ENCODE peak calls at places on chromosomes 7 and 10, in eight cellular contexts. Q, B, I, C, X, K, E and Y are unnamed samples. For H3K4me1 and H3K9me3, the result is how much of the 10 kb centered on the place peaks cover.

GRCh38 chr7:140448781-140449180 is 30.5 kb downstream of the MKRN1 start:
- DNase-seq in E (no peak), Q (no peak), I (peak), X (no peak), C (no peak), K (no peak), B (no peak), Y (no peak)

GRCh38 chr10:81414038-81414437 is 461.0 kb upstream of the NRG3 start:
- DNase-seq in K (peak), I (peak), B (no peak), Q (no peak), E (no peak), X (no peak), C (peak), Y (no peak)

GRCh38 chr7:69129524-69129923 is 468.8 kb upstream of the AUTS2 start:
- DNase-seq in E (no peak), I (no peak), C (no peak), B (no peak), X (no peak), K (no peak), Q (no peak), Y (no peak)

GRCh38 chr7:101635484-101635883 is 6.4 kb upstream of the MYL10 start:
- DNase-seq in C (no peak), I (no peak), X (no peak), B (peak), Q (no peak), E (no peak), K (no peak), Y (no peak)

GRCh38 chr7:192035-192649 is at the start of gene FAM20C:
- DNase-seq in Q (peak), K (peak), I (peak), B (peak), X (peak), E (peak), C (peak), Y (peak)

GRCh38 chr7:51139796-51140195 is 176.8 kb downstream of the COBL start:
- DNase-seq in B (no peak), C (no peak), E (no peak), I (no peak), Q (no peak), X (peak), K (no peak), Y (no peak)

GRCh38 chr7:7505936-7506335 is 29.7 kb downstream of the COL28A1 start:
- DNase-seq in C (no peak), I (no peak), X (no peak), Q (no peak), K (no peak), E (no peak), B (no peak), Y (no peak)

GRCh38 chr10:79982861-79983260 is 34.0 kb upstream of the SFTPD start:
- DNase-seq in K (no peak), E (no peak), B (peak), C (peak), Q (no peak), I (peak), X (no peak), Y (no peak)

GRCh38 chr10:16967866-16968721 is 150.9 kb upstream of the RSU1 start:
- DNase-seq in K (peak), I (peak), X (peak), Q (peak), B (no peak), C (peak), E (peak), Y (no peak)

GRCh38 chr10:24854256-24854655 is 98.2 kb downstream of the PRTFDC1 start:
- DNase-seq in X (no peak), C (no peak), Q (no peak), E (no peak), I (no peak), B (no peak), K (no peak), Y (no peak)

GRCh38 chr10:91944880-91945630 is 21.5 kb downstream of the BTAF1 start:
- DNase-seq in Q (no peak), B (no peak), X (peak), C (no peak), I (no peak), K (no peak), E (no peak), Y (no peak)

GRCh38 chr10:116621934-116622655 is 1.3 kb downstream of the PNLIPRP2 start:
- DNase-seq in E (no peak), Q (no peak), K (no peak), B (no peak), I (no peak), X (no peak), C (no peak), Y (no peak)

GRCh38 chr10:46289209-46289810 is 2.5 kb downstream of the ANTXRL start:
- DNase-seq in I (peak), C (no peak), Q (no peak), B (no peak), E (no peak), X (no peak), K (no peak), Y (no peak)

GRCh38 chr7:152025937-152026890 is 740 bp downstream of the GALNT11 start:
- DNase-seq in E (no peak), B (no peak), K (no peak), I (peak), Q (no peak), C (no peak), X (peak), Y (no peak)

GRCh38 chr10:12902135-12902572 is 99.4 kb downstream of the CCDC3 start:
- DNase-seq in I (peak), X (peak), Q (peak), B (peak), E (peak), K (peak), C (peak), Y (no peak)

GRCh38 chr7:111735661-111736323 is 173.5 kb upstream of the IMMP2L start:
- DNase-seq in I (peak), K (peak), C (peak), E (peak), B (peak), X (peak), Q (peak), Y (no peak)

GRCh38 chr7:91892821-91893340 is 12.4 kb upstream of the MTERF1 start:
- DNase-seq in E (peak), Q (peak), I (peak), C (no peak), X (peak), K (peak), B (no peak), Y (no peak)

GRCh38 chr7:945147-945555 is 9.3 kb downstream of the ADAP1 start:
- DNase-seq in E (no peak), Q (no peak), I (no peak), B (no peak), K (no peak), X (no peak), C (no peak), Y (peak)

GRCh38 chr10:125157473-125157865 is 2.9 kb downstream of the CTBP2 start:
- DNase-seq in K (no peak), X (no peak), C (no peak), I (no peak), E (no peak), Q (no peak), B (no peak), Y (no peak)

GRCh38 chr7:27346531-27347260 is 104.1 kb downstream of the EVX1 start:
- DNase-seq in E (no peak), Q (peak), K (no peak), I (peak), X (peak), B (peak), C (peak), Y (no peak)

GRCh38 chr10:61592581-61592980 is 70.1 kb upstream of the CABCOCO1 start:
- DNase-seq in Q (peak), K (peak), C (peak), I (peak), X (peak), E (no peak), B (no peak), Y (no peak)

GRCh38 chr10:26157734-26158133 is 58.8 kb upstream of the GAD2 start:
- DNase-seq in I (peak), C (no peak), E (no peak), K (peak), X (no peak), Q (no peak), B (no peak), Y (no peak)

GRCh38 chr7:120992272-120993010 is 3.9 kb downstream of the CPED1 start:
- DNase-seq in K (no peak), I (no peak), C (no peak), Q (no peak), B (no peak), X (no peak), E (no peak), Y (no peak)

GRCh38 chr7:41745451-41745850 is 42.6 kb upstream of the INHBA start:
- DNase-seq in B (no peak), E (no peak), C (no peak), X (no peak), K (no peak), I (no peak), Q (no peak), Y (no peak)

GRCh38 chr7:150900675-150901074 is 48.4 kb downstream of the AOC1 start:
- DNase-seq in B (peak), K (no peak), I (no peak), Q (no peak), X (no peak), E (no peak), C (no peak), Y (peak)

GRCh38 chr7:21028186-21028989 is 241.7 kb upstream of the SP8 start:
- DNase-seq in X (peak), I (peak), K (peak), B (no peak), E (peak), Q (no peak), C (peak), Y (peak)

GRCh38 chr10:23198610-23198939 is 6.5 kb downstream of the PTF1A start:
- DNase-seq in E (no peak), K (peak), Q (no peak), X (no peak), B (no peak), C (no peak), I (no peak), Y (no peak)
- H3K4me1 ChIP-seq in E (under half), K (under half), Q (under half), X (under half), B (under half), C (under half), I (under half), Y (under half)

GRCh38 chr7:70416611-70417010 is 715.3 kb upstream of the GALNT17 start:
- DNase-seq in B (no peak), K (no peak), C (no peak), I (peak), Q (no peak), E (no peak), X (no peak), Y (no peak)

GRCh38 chr7:70417061-70417655 is 714.8 kb upstream of the GALNT17 start:
- DNase-seq in Q (no peak), C (peak), K (peak), I (peak), X (no peak), E (no peak), B (peak), Y (no peak)

GRCh38 chr7:70415179-70415972 is 716.6 kb upstream of the GALNT17 start:
- DNase-seq in E (no peak), Q (no peak), I (peak), C (no peak), B (no peak), X (no peak), K (no peak), Y (no peak)

GRCh38 chr7:70419816-70420215 is 712.1 kb upstream of the GALNT17 start:
- DNase-seq in Q (no peak), I (peak), B (peak), K (peak), E (no peak), X (no peak), C (no peak), Y (no peak)

DNA sequence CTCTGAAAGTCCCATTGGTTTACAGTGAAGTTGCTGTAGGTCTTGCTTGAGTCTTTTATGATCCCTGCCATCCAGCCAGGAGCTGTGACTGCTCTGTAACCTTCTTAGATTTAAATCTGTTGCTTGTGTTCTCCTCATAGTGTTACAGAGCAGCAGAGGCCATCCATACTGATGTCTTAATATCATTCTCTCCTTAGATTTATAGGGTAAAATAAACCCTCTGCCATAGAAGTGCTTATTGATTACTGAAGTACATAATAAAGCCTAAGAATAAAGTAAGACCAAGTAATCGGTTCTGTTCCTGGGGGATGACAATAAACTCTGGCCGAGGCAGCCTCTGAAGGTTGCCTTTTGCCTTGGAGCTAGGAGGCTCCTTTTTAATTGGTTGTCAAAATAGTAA is 711.7 kb upstream of the GALNT17 start:
- DNase-seq in E (no peak), I (no peak), X (no peak), B (no peak), C (no peak), Q (no peak), K (peak), Y (no peak)
- H3K9ac ChIP-seq in E (no peak), I (no peak), X (no peak), B (no peak), C (no peak), Q (no peak), K (no peak), Y (no peak)

GRCh38 chr7:149476791-149477190 is 15.9 kb upstream of the ZNF777 start:
- DNase-seq in K (no peak), C (no peak), X (no peak), E (no peak), I (no peak), B (no peak), Q (no peak), Y (no peak)

GRCh38 chr7:149475121-149476045 is 14.5 kb upstream of the ZNF777 start:
- DNase-seq in K (no peak), X (no peak), I (no peak), B (no peak), E (no peak), C (no peak), Q (no peak), Y (no peak)

GRCh38 chr7:149477494-149478443 is 16.9 kb upstream of the ZNF777 start:
- DNase-seq in B (no peak), C (peak), Q (no peak), I (peak), K (peak), E (no peak), X (no peak), Y (no peak)

GRCh38 chr7:149479554-149479953 is 18.1 kb downstream of the ZNF746 start:
- DNase-seq in E (no peak), C (no peak), I (no peak), Q (no peak), K (no peak), B (no peak), X (no peak), Y (no peak)

DNA sequence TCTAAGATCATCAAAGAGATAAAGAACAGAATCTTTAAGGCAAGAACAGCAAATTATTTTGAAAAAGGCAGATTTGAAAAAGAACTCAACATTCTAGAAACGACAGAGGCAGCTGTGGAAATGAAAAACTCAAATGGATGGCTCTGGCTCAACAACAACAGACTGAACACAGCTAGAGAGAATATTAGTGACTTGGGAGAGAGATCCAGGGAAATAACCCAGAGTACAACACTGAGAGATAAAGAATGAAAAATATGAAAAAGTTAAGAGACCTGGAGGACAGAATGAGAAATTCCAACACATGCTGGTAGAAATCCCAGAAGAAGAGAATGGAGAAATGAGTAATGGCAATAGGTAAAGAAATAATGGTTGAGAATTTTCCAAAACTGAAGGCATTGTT is 17.9 kb upstream of the ZNF777 start:
- DNase-seq in I (no peak), B (no peak), C (no peak), Q (no peak), X (no peak), E (no peak), K (no peak), Y (no peak)
- H3K9me3 ChIP-seq in I (under half), B (under half), C (under half), Q (under half), X (under half), E (under half), K (under half), Y (under half)

GRCh38 chr7:22726345-22726848 is 603 bp upstream of the IL6 start:
- DNase-seq in K (peak), Q (peak), I (peak), E (peak), X (peak), C (peak), B (peak), Y (peak)
- H3K4me1 ChIP-seq in K (under half), Q (under half), I (under half), E (under half), X (under half), C (under half), B (under half), Y (under half)

DNA sequence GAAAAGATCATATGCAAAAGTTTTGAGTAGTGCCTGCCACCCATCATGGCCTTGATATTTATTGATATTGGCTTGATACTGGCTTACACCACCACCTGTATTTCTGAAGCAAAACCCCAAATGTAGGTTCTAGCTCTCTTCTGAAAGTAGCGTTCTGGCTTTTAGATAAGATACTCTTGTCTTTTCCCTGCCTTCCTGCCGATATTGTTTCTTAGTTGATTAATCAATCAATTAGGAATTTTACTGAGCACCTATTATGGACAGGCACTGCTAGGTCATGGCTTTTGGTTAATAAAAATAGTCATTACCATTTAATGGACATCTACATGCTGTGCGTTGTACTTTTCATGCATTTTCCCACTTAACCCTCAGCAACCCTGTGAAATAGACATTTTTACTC is 7.9 kb downstream of the SFRP5 start:
- DNase-seq in C (no peak), I (no peak), K (no peak), X (no peak), E (no peak), Q (no peak), B (no peak), Y (no peak)
- H3K9ac ChIP-seq in C (no peak), I (no peak), K (no peak), X (no peak), E (no peak), Q (no peak), B (no peak), Y (no peak)

DNA sequence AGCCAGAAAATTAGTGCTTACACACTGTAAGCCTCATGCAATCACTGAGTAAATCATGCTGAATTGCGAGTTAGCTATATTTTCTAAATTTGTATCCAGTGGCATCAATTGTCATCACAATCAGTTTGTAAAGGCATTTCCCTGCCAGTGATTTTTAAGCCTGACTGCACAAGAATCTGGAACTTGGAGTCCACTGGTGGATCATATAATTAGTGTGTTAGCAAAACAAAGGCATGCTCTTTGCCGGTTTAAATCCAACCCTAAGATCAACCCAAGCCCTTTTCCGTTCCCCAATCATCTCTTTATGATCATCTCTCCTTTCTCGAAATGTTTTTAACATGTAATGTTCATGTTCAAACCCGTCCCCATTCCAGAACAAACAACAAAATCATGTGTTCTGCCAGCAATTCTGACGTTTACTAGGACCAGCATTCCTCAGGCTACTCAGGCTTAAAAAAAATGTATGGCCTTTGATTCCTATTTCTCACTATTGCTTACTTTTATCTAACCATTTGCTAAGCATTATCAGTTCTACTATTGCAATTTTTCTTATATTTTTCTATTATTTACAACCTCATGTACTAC is 649.2 kb downstream of the SORCS1 start:
- DNase-seq in E (no peak), Q (no peak), C (no peak), X (peak), B (no peak), K (peak), I (no peak), Y (no peak)
- H3K9me3 ChIP-seq in E (under half), Q (under half), C (under half), X (under half), B (under half), K (under half), I (under half), Y (under half)

GRCh38 chr7:74476546-74477095 is 22.9 kb downstream of the GTF2IRD1 start:
- DNase-seq in C (no peak), Q (no peak), B (peak), K (no peak), X (peak), E (no peak), I (no peak), Y (no peak)

GRCh38 chr7:74474271-74474865 is 20.7 kb downstream of the GTF2IRD1 start:
- DNase-seq in I (peak), C (no peak), X (no peak), B (no peak), Q (no peak), E (no peak), K (no peak), Y (no peak)

GRCh38 chr7:74477188-74477587 is 23.5 kb downstream of the GTF2IRD1 start:
- DNase-seq in K (no peak), C (no peak), X (no peak), I (no peak), B (no peak), Q (no peak), E (no peak), Y (no peak)

GRCh38 chr7:74475243-74475986 is 21.7 kb downstream of the GTF2IRD1 start:
- DNase-seq in K (no peak), Q (no peak), E (no peak), I (no peak), B (peak), X (no peak), C (no peak), Y (no peak)

GRCh38 chr7:74475987-74476350 is 22.3 kb downstream of the GTF2IRD1 start:
- DNase-seq in Q (no peak), I (peak), K (no peak), C (no peak), E (no peak), X (no peak), B (no peak), Y (no peak)
- H3K4me1 ChIP-seq in Q (under half), I (under half), K (under half), C (under half), E (under half), X (half or more), B (under half), Y (under half)

GRCh38 chr7:29613100-29613499 is 49.5 kb downstream of the PRR15 start:
- DNase-seq in K (peak), B (no peak), C (no peak), Q (no peak), X (no peak), E (no peak), I (no peak), Y (no peak)
- H3K9ac ChIP-seq in K (no peak), B (no peak), C (no peak), Q (no peak), X (no peak), E (no peak), I (no peak), Y (no peak)

DNA sequence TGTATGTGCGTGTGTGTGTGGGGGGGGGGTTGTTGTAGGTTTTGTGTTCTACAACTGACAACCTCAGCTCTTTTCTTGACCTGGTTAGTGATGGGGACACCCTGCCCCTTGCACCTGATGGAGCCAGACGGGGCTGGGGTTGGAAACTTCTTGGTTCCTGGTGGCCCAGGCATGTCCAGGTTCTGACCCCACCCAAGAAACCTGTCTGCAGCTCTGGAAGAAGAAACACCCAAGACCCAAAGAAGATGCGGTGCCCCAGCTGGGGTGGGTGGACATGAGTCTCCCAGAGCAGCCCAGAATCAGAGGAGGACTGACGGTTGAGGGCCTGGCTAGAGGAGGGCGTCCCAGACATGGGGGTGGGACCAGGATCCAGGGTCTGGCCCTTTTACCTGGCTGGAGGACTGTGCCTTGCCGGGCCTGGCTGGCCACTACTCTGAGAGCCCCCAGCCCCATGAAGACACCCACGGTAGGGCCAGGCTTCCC is 202.4 kb downstream of the GLRX3 start:
- DNase-seq in B (no peak), I (no peak), X (no peak), Q (no peak), K (no peak), C (no peak), E (no peak), Y (peak)
- H3K9me3 ChIP-seq in B (under half), I (under half), X (under half), Q (under half), K (under half), C (under half), E (under half), Y (under half)